ENCODE peak calls at places on chromosomes 4 and X, in six cellular contexts. One of them, this sample, is unnamed.

GRCh38 chrX:136865270-136866168 is 15.0 kb downstream of the RBMX start:
- DNase-seq in right lobe of liver: no peak
- DNase-seq in H9: no peak
- DNase-seq in DND-41: no peak
- DNase-seq in MM.1S: no peak
- DNase-seq in glutamatergic neuron: peak
- DNase-seq in this sample: no peak

GRCh38 chr4:174629265-174629664 is 107.0 kb upstream of the HPGD start:
- DNase-seq in right lobe of liver: no peak
- DNase-seq in H9: no peak
- DNase-seq in DND-41: no peak
- DNase-seq in MM.1S: no peak
- DNase-seq in glutamatergic neuron: no peak
- DNase-seq in this sample: no peak

GRCh38 chr4:5957091-5957490 is 61.1 kb downstream of the C4orf50 start:
- DNase-seq in right lobe of liver: no peak
- DNase-seq in H9: peak
- DNase-seq in DND-41: no peak
- DNase-seq in MM.1S: no peak
- DNase-seq in glutamatergic neuron: peak
- DNase-seq in this sample: no peak

GRCh38 chr4:68119921-68120320 is 9.7 kb downstream of the TMPRSS11F start:
- DNase-seq in right lobe of liver: no peak
- DNase-seq in H9: no peak
- DNase-seq in DND-41: no peak
- DNase-seq in MM.1S: no peak
- DNase-seq in glutamatergic neuron: no peak
- DNase-seq in this sample: no peak

GRCh38 chr4:25982962-25983361 is 68.9 kb downstream of the SMIM20 start:
- DNase-seq in right lobe of liver: no peak
- DNase-seq in H9: no peak
- DNase-seq in DND-41: no peak
- DNase-seq in MM.1S: no peak
- DNase-seq in glutamatergic neuron: no peak
- DNase-seq in this sample: no peak

GRCh38 chr4:79198886-79199591 is 126.8 kb downstream of the NAA11 start:
- DNase-seq in right lobe of liver: no peak
- DNase-seq in H9: no peak
- DNase-seq in DND-41: peak
- DNase-seq in MM.1S: no peak
- DNase-seq in glutamatergic neuron: no peak
- DNase-seq in this sample: no peak

GRCh38 chrX:134669378-134670098 is 11.3 kb upstream of the PLAC1 start:
- DNase-seq in right lobe of liver: no peak
- DNase-seq in H9: no peak
- DNase-seq in DND-41: no peak
- DNase-seq in MM.1S: no peak
- DNase-seq in glutamatergic neuron: no peak
- DNase-seq in this sample: no peak

GRCh38 chrX:155071694-155072215 is 447 bp downstream of the BRCC3 start:
- DNase-seq in right lobe of liver: no peak
- DNase-seq in H9: no peak
- DNase-seq in DND-41: peak
- DNase-seq in MM.1S: peak
- DNase-seq in glutamatergic neuron: peak
- DNase-seq in this sample: peak

GRCh38 chrX:105315301-105315700 is 94.8 kb upstream of the TEX13A start:
- DNase-seq in right lobe of liver: no peak
- DNase-seq in H9: no peak
- DNase-seq in DND-41: no peak
- DNase-seq in MM.1S: no peak
- DNase-seq in glutamatergic neuron: no peak
- DNase-seq in this sample: no peak

GRCh38 chrX:103503163-103503852 is 16.0 kb downstream of the RAB40A start:
- DNase-seq in right lobe of liver: no peak
- DNase-seq in H9: no peak
- DNase-seq in DND-41: no peak
- DNase-seq in MM.1S: no peak
- DNase-seq in glutamatergic neuron: no peak
- DNase-seq in this sample: peak

DNA sequence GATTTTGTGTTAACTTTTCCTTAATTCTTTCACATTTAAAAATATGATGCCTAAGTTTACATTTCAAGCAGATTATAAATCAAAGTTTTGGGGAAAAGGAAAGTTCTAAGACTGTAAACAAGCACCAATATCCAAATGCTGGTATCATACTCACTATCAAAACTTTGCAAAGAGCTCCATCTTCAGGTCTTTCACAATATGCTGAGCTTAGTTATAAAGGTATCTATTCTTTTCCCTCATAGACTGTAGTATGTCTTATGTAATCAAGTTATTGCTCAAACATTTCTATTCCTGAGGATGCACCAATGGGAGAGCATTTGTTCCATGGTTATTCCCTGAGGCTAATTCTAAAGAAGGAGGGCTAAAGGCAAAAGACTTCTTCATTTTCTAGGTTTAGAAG is 207.9 kb upstream of the FAM241A start:
- DNase-seq in right lobe of liver: no peak
- DNase-seq in H9: no peak
- DNase-seq in DND-41: no peak
- DNase-seq in MM.1S: peak
- DNase-seq in glutamatergic neuron: no peak
- DNase-seq in this sample: peak
- TF ChIP-seq CTCF in right lobe of liver: peak
- TF ChIP-seq CTCF in H9: peak
- TF ChIP-seq CTCF in DND-41: peak
- TF ChIP-seq CTCF in MM.1S: peak
- TF ChIP-seq CTCF in glutamatergic neuron: no peak
- TF ChIP-seq CTCF in this sample: peak

DNA sequence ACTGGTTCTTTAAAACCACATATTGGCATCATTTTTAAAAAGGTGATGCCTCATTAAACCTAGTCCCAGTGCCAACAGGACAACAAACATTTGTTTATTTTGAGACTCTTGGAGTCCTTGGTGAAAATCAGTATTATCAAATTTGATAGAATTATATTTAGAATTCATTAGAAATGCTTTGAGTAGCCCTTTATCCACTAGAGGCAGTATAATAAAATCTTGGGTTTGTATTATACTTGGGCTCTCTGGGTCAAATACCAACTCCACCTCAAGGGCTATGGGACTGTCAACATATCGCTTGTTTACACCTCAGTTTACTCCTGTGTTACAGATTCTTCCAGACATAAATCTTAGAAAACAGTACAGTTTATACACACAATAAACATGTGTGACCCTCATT is 335.7 kb upstream of the FSTL5 start:
- DNase-seq in right lobe of liver: no peak
- DNase-seq in H9: no peak
- DNase-seq in DND-41: no peak
- DNase-seq in MM.1S: no peak
- DNase-seq in glutamatergic neuron: no peak
- DNase-seq in this sample: no peak
- TF ChIP-seq CTCF in right lobe of liver: peak
- TF ChIP-seq CTCF in H9: peak
- TF ChIP-seq CTCF in DND-41: peak
- TF ChIP-seq CTCF in MM.1S: peak
- TF ChIP-seq CTCF in glutamatergic neuron: peak
- TF ChIP-seq CTCF in this sample: peak

DNA sequence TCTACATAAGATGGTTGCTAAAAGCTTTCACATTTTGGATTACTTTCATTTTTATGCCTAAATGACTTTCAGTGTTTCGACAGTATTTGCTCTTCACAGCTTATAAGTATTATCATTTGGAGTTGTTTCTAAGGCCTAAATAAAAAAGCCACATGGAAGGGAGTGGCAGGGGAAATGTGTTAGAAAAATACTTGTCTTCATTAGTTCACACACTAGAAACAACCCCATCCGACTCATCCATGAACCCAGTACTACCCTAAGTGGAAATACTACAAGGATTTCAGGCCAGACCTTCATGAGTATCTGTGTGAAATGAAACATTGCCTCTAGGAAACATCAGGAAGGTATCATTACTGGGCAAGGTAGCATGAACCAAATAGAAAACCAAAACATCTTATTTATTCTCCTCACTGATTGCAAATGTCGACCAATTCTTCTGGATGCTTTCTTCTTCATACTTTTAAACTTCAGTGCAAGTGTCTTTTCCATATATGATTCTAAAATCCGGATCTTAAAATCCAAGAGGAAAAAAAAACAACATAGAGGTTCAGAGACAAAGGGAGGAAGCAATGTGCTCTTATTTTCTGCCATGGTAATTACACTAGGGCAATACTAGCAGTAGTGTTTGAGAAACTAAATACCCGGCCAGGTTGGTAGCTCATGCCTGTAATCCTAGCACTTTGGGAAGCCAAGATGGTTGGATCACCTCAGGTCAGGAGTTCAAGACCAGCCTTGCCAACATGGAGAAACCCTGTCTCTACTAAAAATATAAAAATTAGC is 349.4 kb downstream of the ARHGAP24 start:
- DNase-seq in right lobe of liver: no peak
- DNase-seq in H9: no peak
- DNase-seq in DND-41: no peak
- DNase-seq in MM.1S: no peak
- DNase-seq in glutamatergic neuron: no peak
- DNase-seq in this sample: no peak
- TF ChIP-seq CTCF in right lobe of liver: no peak
- TF ChIP-seq CTCF in H9: no peak
- TF ChIP-seq CTCF in DND-41: no peak
- TF ChIP-seq CTCF in MM.1S: no peak
- TF ChIP-seq CTCF in glutamatergic neuron: no peak
- TF ChIP-seq CTCF in this sample: no peak

DNA sequence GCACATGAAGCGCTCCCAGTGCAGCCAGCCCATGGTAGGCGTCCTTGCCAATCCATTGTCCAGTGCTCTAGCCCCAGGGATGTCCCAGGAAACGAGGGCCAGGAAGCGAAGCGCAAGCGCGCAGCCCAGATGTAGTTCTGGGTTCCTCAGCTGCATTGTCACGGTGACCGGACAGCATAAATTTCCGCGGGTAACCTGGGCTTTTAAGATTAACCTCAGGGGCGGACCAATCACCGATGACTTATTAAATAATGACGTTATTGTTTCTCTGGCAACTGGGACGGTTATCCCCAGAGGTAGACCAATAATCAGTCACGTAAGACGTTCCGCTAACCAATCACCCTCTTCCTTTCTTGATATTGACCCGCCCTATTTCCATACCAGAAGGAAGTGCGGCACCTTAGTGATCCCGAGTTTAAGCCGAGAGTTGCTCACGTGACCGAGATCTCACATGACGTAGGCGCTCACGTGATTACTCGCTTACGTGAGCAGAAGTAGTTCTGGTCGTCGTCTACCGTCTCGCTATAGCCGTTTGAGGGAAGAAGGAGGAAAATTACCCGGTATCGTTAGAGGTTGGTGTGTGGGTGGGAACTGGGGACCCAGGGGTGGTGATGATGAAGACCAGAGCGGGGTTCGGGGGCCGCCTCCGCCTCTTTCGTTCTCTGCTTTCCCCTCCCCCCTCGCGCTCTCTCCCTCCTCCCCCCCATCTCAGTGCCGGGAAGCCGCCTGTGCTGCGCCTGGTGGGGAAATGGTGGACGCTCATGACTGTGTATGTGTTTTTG is at the start of the genes GLA and HNRNPH2:
- DNase-seq in right lobe of liver: peak
- DNase-seq in H9: peak
- DNase-seq in DND-41: peak
- DNase-seq in MM.1S: peak
- DNase-seq in glutamatergic neuron: peak
- DNase-seq in this sample: peak
- TF ChIP-seq CTCF in right lobe of liver: no peak
- TF ChIP-seq CTCF in H9: no peak
- TF ChIP-seq CTCF in DND-41: no peak
- TF ChIP-seq CTCF in MM.1S: no peak
- TF ChIP-seq CTCF in glutamatergic neuron: no peak
- TF ChIP-seq CTCF in this sample: peak

GRCh38 chrX:119887721-119888425 is 7.8 kb upstream of the AKAP14 start:
- DNase-seq in right lobe of liver: peak
- DNase-seq in H9: peak
- DNase-seq in DND-41: no peak
- DNase-seq in MM.1S: no peak
- DNase-seq in glutamatergic neuron: peak
- DNase-seq in this sample: peak
- TF ChIP-seq CTCF in right lobe of liver: peak
- TF ChIP-seq CTCF in H9: peak
- TF ChIP-seq CTCF in DND-41: no peak
- TF ChIP-seq CTCF in MM.1S: peak
- TF ChIP-seq CTCF in glutamatergic neuron: peak
- TF ChIP-seq CTCF in this sample: peak

DNA sequence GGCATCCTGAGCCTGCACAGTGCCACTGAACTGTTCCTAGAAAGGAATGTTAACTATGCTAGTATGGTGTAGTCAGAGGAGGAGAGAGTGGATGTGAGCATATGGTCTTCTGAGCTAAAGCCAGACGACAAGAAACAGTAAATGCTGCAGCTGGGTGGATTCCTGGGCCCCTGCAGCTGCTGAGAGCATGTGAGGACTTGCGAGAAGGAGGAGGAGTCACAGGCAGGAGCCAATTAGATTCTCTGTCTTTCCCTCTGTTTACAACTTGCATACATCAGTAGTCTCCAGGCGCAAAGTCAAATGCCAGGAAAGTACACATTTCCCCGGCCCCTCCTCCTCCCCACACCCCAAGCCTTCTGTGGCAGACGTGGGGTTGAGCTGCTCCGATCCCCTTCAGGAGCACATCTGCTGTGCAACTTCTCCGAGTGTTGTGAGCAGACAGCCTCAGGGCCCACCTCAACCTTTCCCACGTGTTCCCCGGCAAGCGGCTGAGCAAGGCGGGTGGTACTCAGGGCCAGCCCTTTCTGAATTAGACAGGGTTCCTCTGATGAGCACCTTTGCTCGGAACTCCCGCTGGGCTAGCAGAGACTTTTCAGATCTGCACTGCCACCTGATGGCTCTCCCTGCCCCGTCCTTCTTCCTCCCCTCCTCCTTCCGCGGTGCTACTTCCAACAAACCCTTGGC is 108.7 kb upstream of the ATP6AP2 start:
- DNase-seq in right lobe of liver: no peak
- DNase-seq in H9: peak
- DNase-seq in DND-41: peak
- DNase-seq in MM.1S: peak
- DNase-seq in glutamatergic neuron: no peak
- DNase-seq in this sample: peak
- TF ChIP-seq CTCF in right lobe of liver: no peak
- TF ChIP-seq CTCF in H9: peak
- TF ChIP-seq CTCF in DND-41: peak
- TF ChIP-seq CTCF in MM.1S: peak
- TF ChIP-seq CTCF in glutamatergic neuron: no peak
- TF ChIP-seq CTCF in this sample: peak

GRCh38 chr4:1055721-1056590 is 44.5 kb downstream of the FGFRL1 start:
- DNase-seq in right lobe of liver: no peak
- DNase-seq in H9: peak
- DNase-seq in DND-41: peak
- DNase-seq in MM.1S: no peak
- DNase-seq in glutamatergic neuron: no peak
- DNase-seq in this sample: peak
- TF ChIP-seq CTCF in right lobe of liver: no peak
- TF ChIP-seq CTCF in H9: no peak
- TF ChIP-seq CTCF in DND-41: no peak
- TF ChIP-seq CTCF in MM.1S: no peak
- TF ChIP-seq CTCF in glutamatergic neuron: no peak
- TF ChIP-seq CTCF in this sample: no peak

This sample was measured in GM12865.